ENCODE peak calls at places on chromosomes 13 and 19, in eight cellular contexts. V is ecto neural progenitor cell; J is ACHN; W is AG09309; E is OCI-LY7; M is stimulated activated CD4-positive, alpha-beta T cell treated with anti-CD3 and anti-CD28 coated beads, TNF-alpha, amount 100 ng/mL, for 1 hour; T is CD8-positive, alpha-beta memory T cell; A is activated CD4-positive, CD25-positive, alpha-beta regulatory T cell treated with anti-CD3 and anti-CD28 coated beads, Interleukin-2, amount 50 U/mL, for 16 hours. O is an unnamed sample.

GRCh38 chr13:90415902-90416301 is 931.6 kb upstream of the MIR17HG start:
- DNase-seq in J (no peak), V (no peak), W (no peak), T (no peak), M (no peak), A (no peak), E (no peak), O (peak)

GRCh38 chr13:23506821-23507210 is 63.4 kb upstream of the TNFRSF19 start:
- DNase-seq in V (no peak), T (no peak), W (no peak), M (no peak), A (no peak), J (peak), E (no peak), O (no peak)

GRCh38 chr13:97226788-97227627 is 4.9 kb downstream of the MBNL2 start:
- DNase-seq in T (peak), M (no peak), V (no peak), E (peak), J (peak), W (no peak), A (no peak), O (peak)

GRCh38 chr19:41399091-41399490 is 1.5 kb downstream of the BCKDHA start:
- DNase-seq in W (no peak), M (no peak), E (no peak), J (no peak), T (no peak), A (no peak), V (no peak), O (no peak)

GRCh38 chr19:39497850-39498261 is 891 bp upstream of the DLL3 start:
- DNase-seq in M (no peak), E (peak), V (peak), T (no peak), J (peak), A (no peak), W (no peak), O (peak)

GRCh38 chr13:59345316-59345715 is 818.4 kb downstream of the DIAPH3 start:
- DNase-seq in V (no peak), W (no peak), T (no peak), M (no peak), J (no peak), E (no peak), A (no peak), O (no peak)

GRCh38 chr19:29690842-29691241 is 24.2 kb downstream of the C19orf12 start:
- DNase-seq in M (peak), A (no peak), T (peak), E (peak), J (peak), W (no peak), V (no peak), O (peak)

GRCh38 chr13:81171065-81171647 is 830.2 kb upstream of the SPRY2 start:
- DNase-seq in E (peak), J (peak), M (no peak), W (no peak), V (no peak), A (no peak), T (no peak), O (peak)

GRCh38 chr19:56217039-56217949 is 15.2 kb downstream of the ZSCAN5C start:
- DNase-seq in A (no peak), M (no peak), W (peak), J (no peak), T (no peak), E (no peak), V (peak), O (no peak)

GRCh38 chr13:69565334-69565733 is 542.3 kb upstream of the ATXN8OS start:
- DNase-seq in W (no peak), J (peak), E (peak), T (no peak), A (no peak), V (no peak), M (no peak), O (peak)

GRCh38 chr19:42074513-42075363 is 1.2 kb upstream of the ZNF574 start:
- DNase-seq in J (peak), E (peak), M (no peak), V (no peak), W (no peak), A (no peak), T (no peak), O (no peak)

GRCh38 chr19:32532233-32532632 is 48.8 kb upstream of the PDCD5 start:
- DNase-seq in J (no peak), W (no peak), M (no peak), T (no peak), E (no peak), A (no peak), V (no peak), O (peak)

GRCh38 chr13:31890946-31891345 is 140.6 kb upstream of the FRY start:
- DNase-seq in E (no peak), M (no peak), A (no peak), V (no peak), W (no peak), J (no peak), T (no peak), O (no peak)

GRCh38 chr19:35261356-35262100 is 7.2 kb upstream of the USF2 start:
- DNase-seq in V (no peak), J (no peak), E (no peak), T (no peak), A (no peak), W (no peak), M (no peak), O (no peak)